ENCODE peak calls at places on chromosome 16, in nine cellular contexts. G, P, Y, R, B, U, Z, X and E are unnamed samples.

GRCh38 chr16:86819523-86819887 is 241.2 kb downstream of the FOXL1 start:
- DNase-seq in G (no peak), P (no peak), B (no peak), R (no peak), Z (no peak), Y (peak), X (no peak), U (no peak), E (no peak)

GRCh38 chr16:19783363-19783762 is 65.3 kb downstream of the IQCK start:
- DNase-seq in U (no peak), B (no peak), Y (no peak), P (no peak), R (no peak), Z (no peak), G (no peak), X (no peak), E (no peak)

GRCh38 chr16:19167710-19168172 is 299 bp upstream of the SYT17 start:
- DNase-seq in U (peak), R (peak), X (no peak), G (peak), P (no peak), Y (peak), Z (peak), B (peak), E (peak)

GRCh38 chr16:84869464-84869863 is 49.7 kb downstream of the CRISPLD2 start:
- DNase-seq in B (peak), P (no peak), Z (no peak), G (no peak), X (no peak), R (no peak), Y (no peak), U (no peak), E (no peak)

GRCh38 chr16:2212362-2213324 is 2.0 kb upstream of the BRICD5 start:
- DNase-seq in P (no peak), U (no peak), Y (no peak), X (no peak), Z (peak), B (no peak), G (no peak), R (no peak), E (no peak)

GRCh38 chr16:85258616-85259015 is 146.3 kb upstream of the CIBAR2 start:
- DNase-seq in X (no peak), Z (no peak), U (no peak), P (no peak), G (no peak), B (no peak), R (no peak), Y (no peak), E (no peak)

GRCh38 chr16:27641260-27641659 is 91.3 kb downstream of the KATNIP start:
- DNase-seq in X (no peak), B (no peak), P (no peak), U (no peak), G (no peak), R (no peak), Z (no peak), Y (no peak), E (no peak)

GRCh38 chr16:4315185-4316102 is at the start of gene GLIS2:
- DNase-seq in R (peak), B (no peak), Y (peak), G (peak), U (peak), Z (peak), X (no peak), P (no peak), E (peak)

GRCh38 chr16:27254262-27254811 is 14.2 kb downstream of the NSMCE1 start:
- DNase-seq in B (no peak), G (no peak), Z (no peak), U (no peak), R (no peak), Y (no peak), P (no peak), X (no peak), E (no peak)

GRCh38 chr16:814974-815373 is 14.4 kb upstream of the GNG13 start:
- DNase-seq in G (peak), Z (no peak), B (no peak), U (no peak), P (no peak), R (no peak), Y (peak), X (peak), E (no peak)

GRCh38 chr16:81779540-81780320 is 639 bp downstream of the PLCG2 start:
- DNase-seq in Z (peak), G (no peak), B (no peak), P (no peak), X (no peak), R (peak), Y (peak), U (no peak), E (no peak)